ENCODE peak calls at places on chromosomes 6 and 20, in seven cellular contexts. One of them, this sample, is unnamed.
A peak's percentile ranks its signal among the peaks of the same experiment; 100 is the strongest.

GRCh38 chr6:119076173-119076965 is 2.1 kb downstream of the FAM184A start:
- DNase-seq in neural progenitor cell: no peak
- DNase-seq in cardiac muscle cell: no peak
- DNase-seq in colonic mucosa: no peak
- DNase-seq in vagina: no peak
- DNase-seq in A549: no peak
- DNase-seq in mammary epithelial cell: no peak
- DNase-seq in this sample: no peak

GRCh38 chr20:49889943-49890650 is 25.2 kb downstream of the SPATA2 start:
- DNase-seq in neural progenitor cell: no peak
- DNase-seq in cardiac muscle cell: no peak
- DNase-seq in colonic mucosa: no peak
- DNase-seq in vagina: no peak
- DNase-seq in A549: no peak
- DNase-seq in mammary epithelial cell: no peak
- DNase-seq in this sample: peak; percentile 68

GRCh38 chr6:16725145-16725864 is 36.0 kb downstream of the ATXN1 start:
- DNase-seq in neural progenitor cell: no peak
- DNase-seq in cardiac muscle cell: peak; percentile 82
- DNase-seq in colonic mucosa: no peak
- DNase-seq in vagina: no peak
- DNase-seq in A549: no peak
- DNase-seq in mammary epithelial cell: peak; percentile 46
- DNase-seq in this sample: no peak

GRCh38 chr6:125748534-125749111 is 809 bp upstream of the HEY2 start:
- DNase-seq in neural progenitor cell: peak; percentile 29
- DNase-seq in cardiac muscle cell: peak; percentile 25
- DNase-seq in colonic mucosa: peak; percentile 21
- DNase-seq in vagina: no peak
- DNase-seq in A549: no peak
- DNase-seq in mammary epithelial cell: peak; percentile 29
- DNase-seq in this sample: no peak

GRCh38 chr20:21209668-21210067 is 83.8 kb downstream of the KIZ start:
- DNase-seq in neural progenitor cell: no peak
- DNase-seq in cardiac muscle cell: no peak
- DNase-seq in colonic mucosa: no peak
- DNase-seq in vagina: no peak
- DNase-seq in A549: no peak
- DNase-seq in mammary epithelial cell: no peak
- DNase-seq in this sample: no peak

GRCh38 chr20:2585811-2586210 is 49.4 kb downstream of the TMC2 start:
- DNase-seq in neural progenitor cell: no peak
- DNase-seq in cardiac muscle cell: peak; percentile 30
- DNase-seq in colonic mucosa: no peak
- DNase-seq in vagina: no peak
- DNase-seq in A549: no peak
- DNase-seq in mammary epithelial cell: peak; percentile 60
- DNase-seq in this sample: no peak

GRCh38 chr6:135257641-135258405 is 76.7 kb downstream of the MYB start:
- DNase-seq in neural progenitor cell: no peak
- DNase-seq in cardiac muscle cell: no peak
- DNase-seq in colonic mucosa: no peak
- DNase-seq in vagina: no peak
- DNase-seq in A549: no peak
- DNase-seq in mammary epithelial cell: no peak
- DNase-seq in this sample: no peak

GRCh38 chr6:165508321-165508889 is 154.6 kb downstream of the PDE10A start:
- DNase-seq in neural progenitor cell: no peak
- DNase-seq in cardiac muscle cell: no peak
- DNase-seq in colonic mucosa: no peak
- DNase-seq in vagina: no peak
- DNase-seq in A549: no peak
- DNase-seq in mammary epithelial cell: no peak
- DNase-seq in this sample: no peak

GRCh38 chr6:100202417-100203194 is 208.6 kb upstream of the MCHR2 start:
- DNase-seq in neural progenitor cell: no peak
- DNase-seq in cardiac muscle cell: peak; percentile 95
- DNase-seq in colonic mucosa: no peak
- DNase-seq in vagina: no peak
- DNase-seq in A549: peak; percentile 40
- DNase-seq in mammary epithelial cell: peak; percentile 90
- DNase-seq in this sample: no peak

GRCh38 chr6:43799671-43800623 is 29.9 kb downstream of the VEGFA start:
- DNase-seq in neural progenitor cell: no peak
- DNase-seq in cardiac muscle cell: no peak
- DNase-seq in colonic mucosa: peak; percentile 44
- DNase-seq in vagina: no peak
- DNase-seq in A549: no peak
- DNase-seq in mammary epithelial cell: no peak
- DNase-seq in this sample: no peak

GRCh38 chr20:51864967-51865366 is 62.6 kb upstream of the SALL4 start:
- DNase-seq in neural progenitor cell: no peak
- DNase-seq in cardiac muscle cell: no peak
- DNase-seq in colonic mucosa: no peak
- DNase-seq in vagina: no peak
- DNase-seq in A549: no peak
- DNase-seq in mammary epithelial cell: no peak
- DNase-seq in this sample: no peak

GRCh38 chr20:44896583-44896982 is 11.1 kb downstream of the YWHAB start:
- DNase-seq in neural progenitor cell: no peak
- DNase-seq in cardiac muscle cell: peak; percentile 69
- DNase-seq in colonic mucosa: no peak
- DNase-seq in vagina: no peak
- DNase-seq in A549: no peak
- DNase-seq in mammary epithelial cell: no peak
- DNase-seq in this sample: no peak

GRCh38 chr20:23350855-23351838 is 556 bp downstream of the NXT1 start:
- DNase-seq in neural progenitor cell: peak; percentile 76
- DNase-seq in cardiac muscle cell: peak; percentile 38
- DNase-seq in colonic mucosa: peak; percentile 70
- DNase-seq in vagina: peak; percentile 91
- DNase-seq in A549: peak; percentile 44
- DNase-seq in mammary epithelial cell: peak; percentile 67
- DNase-seq in this sample: peak; percentile 84

GRCh38 chr6:32244270-32244669 is 20.4 kb upstream of the NOTCH4 start:
- DNase-seq in neural progenitor cell: no peak
- DNase-seq in cardiac muscle cell: peak; percentile 44
- DNase-seq in colonic mucosa: no peak
- DNase-seq in vagina: no peak
- DNase-seq in A549: no peak
- DNase-seq in mammary epithelial cell: no peak
- DNase-seq in this sample: no peak

GRCh38 chr6:37473364-37474095 is 26.2 kb downstream of the CCDC167 start:
- DNase-seq in neural progenitor cell: no peak
- DNase-seq in cardiac muscle cell: peak; percentile 45
- DNase-seq in colonic mucosa: no peak
- DNase-seq in vagina: peak; percentile 91
- DNase-seq in A549: no peak
- DNase-seq in mammary epithelial cell: peak; percentile 82
- DNase-seq in this sample: peak; percentile 24

GRCh38 chr6:138550346-138550767 is 51.1 kb upstream of the NHSL1 start:
- DNase-seq in neural progenitor cell: no peak
- DNase-seq in cardiac muscle cell: no peak
- DNase-seq in colonic mucosa: peak; percentile 72
- DNase-seq in vagina: no peak
- DNase-seq in A549: no peak
- DNase-seq in mammary epithelial cell: no peak
- DNase-seq in this sample: no peak

GRCh38 chr20:52105573-52106422 is 85.8 kb downstream of the ZFP64 start:
- DNase-seq in neural progenitor cell: peak; percentile 88
- DNase-seq in cardiac muscle cell: peak; percentile 46
- DNase-seq in colonic mucosa: no peak
- DNase-seq in vagina: no peak
- DNase-seq in A549: peak; percentile 35
- DNase-seq in mammary epithelial cell: peak; percentile 57
- DNase-seq in this sample: peak; percentile 97

GRCh38 chr6:79989641-79990040 is 14.8 kb upstream of the TTK start:
- DNase-seq in neural progenitor cell: no peak
- DNase-seq in cardiac muscle cell: no peak
- DNase-seq in colonic mucosa: no peak
- DNase-seq in vagina: no peak
- DNase-seq in A549: no peak
- DNase-seq in mammary epithelial cell: no peak
- DNase-seq in this sample: no peak

GRCh38 chr20:20267685-20268429 is 100.0 kb upstream of the INSM1 start:
- DNase-seq in neural progenitor cell: no peak
- DNase-seq in cardiac muscle cell: no peak
- DNase-seq in colonic mucosa: no peak
- DNase-seq in vagina: no peak
- DNase-seq in A549: no peak
- DNase-seq in mammary epithelial cell: no peak
- DNase-seq in this sample: peak; percentile 64

GRCh38 chr6:134340574-134340973 is 22.7 kb upstream of the SGK1 start:
- DNase-seq in neural progenitor cell: no peak
- DNase-seq in cardiac muscle cell: peak; percentile 43
- DNase-seq in colonic mucosa: no peak
- DNase-seq in vagina: no peak
- DNase-seq in A549: no peak
- DNase-seq in mammary epithelial cell: no peak
- DNase-seq in this sample: no peak

GRCh38 chr6:46979206-46979605 is 57.5 kb upstream of the ADGRF5 start:
- DNase-seq in neural progenitor cell: no peak
- DNase-seq in cardiac muscle cell: no peak
- DNase-seq in colonic mucosa: no peak
- DNase-seq in vagina: no peak
- DNase-seq in A549: no peak
- DNase-seq in mammary epithelial cell: no peak
- DNase-seq in this sample: no peak

GRCh38 chr20:1390552-1391403 is 2.1 kb downstream of the FKBP1A start:
- DNase-seq in neural progenitor cell: no peak
- DNase-seq in cardiac muscle cell: no peak
- DNase-seq in colonic mucosa: peak; percentile 16
- DNase-seq in vagina: no peak
- DNase-seq in A549: no peak
- DNase-seq in mammary epithelial cell: peak; percentile 14
- DNase-seq in this sample: no peak
- H3K27ac ChIP-seq in neural progenitor cell: no peak overlapping the region
- H3K27ac ChIP-seq in cardiac muscle cell: no peak overlapping the region
- H3K27ac ChIP-seq in colonic mucosa: no peak overlapping the region
- H3K27ac ChIP-seq in vagina: peak overlapping the region; percentile 51
- H3K27ac ChIP-seq in A549: no peak overlapping the region
- H3K27ac ChIP-seq in mammary epithelial cell: no peak overlapping the region
- H3K27ac ChIP-seq in this sample: no peak overlapping the region

GRCh38 chr6:33575211-33575610 is 4.9 kb downstream of the BAK1 start:
- DNase-seq in neural progenitor cell: no peak
- DNase-seq in cardiac muscle cell: no peak
- DNase-seq in colonic mucosa: no peak
- DNase-seq in vagina: no peak
- DNase-seq in A549: no peak
- DNase-seq in mammary epithelial cell: no peak
- DNase-seq in this sample: no peak

GRCh38 chr6:33577106-33577535 is 3.0 kb downstream of the BAK1 start:
- DNase-seq in neural progenitor cell: no peak
- DNase-seq in cardiac muscle cell: no peak
- DNase-seq in colonic mucosa: peak; percentile 98
- DNase-seq in vagina: no peak
- DNase-seq in A549: no peak
- DNase-seq in mammary epithelial cell: peak; percentile 27
- DNase-seq in this sample: no peak

GRCh38 chr6:33578164-33578563 is 1.9 kb downstream of the BAK1 start:
- DNase-seq in neural progenitor cell: no peak
- DNase-seq in cardiac muscle cell: no peak
- DNase-seq in colonic mucosa: no peak
- DNase-seq in vagina: no peak
- DNase-seq in A549: no peak
- DNase-seq in mammary epithelial cell: no peak
- DNase-seq in this sample: no peak

GRCh38 chr6:33577718-33578117 is 2.4 kb downstream of the BAK1 start:
- DNase-seq in neural progenitor cell: no peak
- DNase-seq in cardiac muscle cell: no peak
- DNase-seq in colonic mucosa: peak; percentile 68
- DNase-seq in vagina: no peak
- DNase-seq in A549: no peak
- DNase-seq in mammary epithelial cell: no peak
- DNase-seq in this sample: no peak

DNA sequence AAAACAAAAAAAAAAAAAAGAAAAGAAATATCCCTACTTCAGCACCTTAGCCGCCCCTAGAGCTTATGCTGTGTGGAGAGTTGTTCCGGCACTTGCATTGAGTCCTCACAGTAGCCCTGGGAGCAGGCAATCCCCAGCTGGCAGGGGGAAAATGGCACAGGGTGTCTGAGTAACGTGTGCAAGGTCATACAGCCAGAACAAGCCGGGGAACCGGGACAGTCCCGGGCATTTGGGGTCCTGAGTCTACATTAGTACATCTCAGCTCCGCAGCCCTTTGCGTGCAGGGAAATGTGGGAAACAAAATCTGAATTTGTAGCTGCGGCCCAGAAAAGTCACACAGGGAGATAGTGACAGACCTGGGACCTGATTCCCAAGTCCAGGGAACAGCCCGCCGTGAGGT is 3.4 kb downstream of the BAK1 start:
- DNase-seq in neural progenitor cell: no peak
- DNase-seq in cardiac muscle cell: no peak
- DNase-seq in colonic mucosa: no peak
- DNase-seq in vagina: no peak
- DNase-seq in A549: no peak
- DNase-seq in mammary epithelial cell: no peak
- DNase-seq in this sample: no peak
- H3K27ac ChIP-seq in neural progenitor cell: no peak overlapping the region
- H3K27ac ChIP-seq in cardiac muscle cell: no peak overlapping the region
- H3K27ac ChIP-seq in colonic mucosa: peak overlapping the region; percentile 96
- H3K27ac ChIP-seq in vagina: peak overlapping the region; percentile 68
- H3K27ac ChIP-seq in A549: no peak overlapping the region
- H3K27ac ChIP-seq in mammary epithelial cell: peak overlapping the region; percentile 42
- H3K27ac ChIP-seq in this sample: no peak overlapping the region

DNA sequence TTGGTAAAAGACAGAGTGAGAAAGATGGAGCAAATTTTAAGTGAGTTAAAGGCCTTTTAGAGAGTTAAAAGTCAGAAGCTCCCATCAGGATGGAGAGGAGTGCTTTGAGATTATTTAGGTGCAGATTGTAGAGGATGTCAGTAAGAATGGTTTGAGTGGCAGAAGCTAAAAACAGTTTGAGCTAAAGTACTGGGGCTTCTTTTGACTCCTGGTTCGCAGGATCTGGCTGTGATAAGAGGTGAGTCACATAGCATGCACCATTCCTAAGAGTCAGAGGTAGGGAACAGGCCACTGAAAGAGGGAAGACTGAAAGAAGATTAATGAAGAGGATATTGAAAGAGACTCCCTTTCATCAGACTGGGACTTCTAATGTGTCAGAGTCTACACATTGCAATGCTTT is 1047.9 kb upstream of the MAP3K7 start:
- DNase-seq in neural progenitor cell: no peak
- DNase-seq in cardiac muscle cell: no peak
- DNase-seq in colonic mucosa: no peak
- DNase-seq in vagina: no peak
- DNase-seq in A549: no peak
- DNase-seq in mammary epithelial cell: peak; percentile 11
- DNase-seq in this sample: peak; percentile 56
- H3K27ac ChIP-seq in neural progenitor cell: no peak overlapping the region
- H3K27ac ChIP-seq in cardiac muscle cell: no peak overlapping the region
- H3K27ac ChIP-seq in colonic mucosa: no peak overlapping the region
- H3K27ac ChIP-seq in vagina: no peak overlapping the region
- H3K27ac ChIP-seq in A549: no peak overlapping the region
- H3K27ac ChIP-seq in mammary epithelial cell: no peak overlapping the region
- H3K27ac ChIP-seq in this sample: no peak overlapping the region

DNA sequence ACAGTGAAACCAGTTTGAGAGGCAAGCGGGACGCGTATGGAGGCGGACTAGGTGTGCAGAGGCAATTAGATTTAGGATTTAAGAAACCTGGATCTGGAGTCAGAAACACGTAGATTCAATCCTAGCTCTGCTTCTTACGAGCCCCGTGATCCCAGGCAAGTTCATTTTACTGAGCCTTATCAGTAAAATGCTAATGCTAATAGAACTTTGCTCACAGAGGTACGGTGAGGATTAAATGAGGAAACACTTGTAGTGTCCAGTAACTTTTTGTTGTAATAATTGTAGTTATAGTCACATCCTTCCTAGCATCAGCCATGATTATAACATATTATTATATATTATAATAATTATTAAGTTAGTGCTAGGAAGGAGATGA is 21.2 kb downstream of the DEF6 start:
- DNase-seq in neural progenitor cell: no peak
- DNase-seq in cardiac muscle cell: no peak
- DNase-seq in colonic mucosa: no peak
- DNase-seq in vagina: no peak
- DNase-seq in A549: no peak
- DNase-seq in mammary epithelial cell: no peak
- DNase-seq in this sample: no peak
- H3K27ac ChIP-seq in neural progenitor cell: no peak overlapping the region
- H3K27ac ChIP-seq in cardiac muscle cell: no peak overlapping the region
- H3K27ac ChIP-seq in colonic mucosa: peak overlapping the region; percentile 14
- H3K27ac ChIP-seq in vagina: no peak overlapping the region
- H3K27ac ChIP-seq in A549: peak overlapping the region; percentile 31
- H3K27ac ChIP-seq in mammary epithelial cell: no peak overlapping the region
- H3K27ac ChIP-seq in this sample: no peak overlapping the region

This sample was measured in endodermal cell.